ENCODE peak calls at places on chromosomes 16 and 17, in four cellular contexts. Y, F, T and Z are unnamed samples.

GRCh38 chr16:57611184-57611583 is 17.2 kb upstream of the ADGRG1 start:
- DNase-seq in Y (no peak), T (no peak), F (no peak), Z (no peak)

GRCh38 chr17:62892870-62893338 is 73.1 kb upstream of the TANC2 start:
- DNase-seq in F (peak), Y (no peak), T (no peak), Z (peak)

GRCh38 chr16:68778551-68779231 is 41.6 kb downstream of the CDH1 start:
- DNase-seq in Y (no peak), T (no peak), F (no peak), Z (no peak)

GRCh38 chr17:2796164-2797140 is at the start of gene RAP1GAP2:
- DNase-seq in F (no peak), T (no peak), Y (no peak), Z (no peak)

GRCh38 chr16:57761301-57761700 is 25.7 kb downstream of the KATNB1 start:
- DNase-seq in T (no peak), F (no peak), Y (no peak), Z (no peak)

GRCh38 chr16:82195917-82196494 is 26.0 kb upstream of the MPHOSPH6 start:
- DNase-seq in F (no peak), T (peak), Y (peak), Z (peak)

GRCh38 chr17:29061036-29061435 is 18.1 kb downstream of the PIPOX start:
- DNase-seq in Y (no peak), T (no peak), F (no peak), Z (no peak)

GRCh38 chr17:44970136-44970737 is 2.1 kb upstream of the C1QL1 start:
- DNase-seq in F (peak), T (no peak), Y (no peak), Z (no peak)

GRCh38 chr17:79664925-79665738 is 54.3 kb upstream of the RBFOX3 start:
- DNase-seq in F (no peak), Y (no peak), T (no peak), Z (no peak)

GRCh38 chr17:77681820-77682219 is 276.7 kb upstream of the TNRC6C start:
- DNase-seq in Y (no peak), T (no peak), F (no peak), Z (no peak)

GRCh38 chr16:3661311-3661710 is 6.8 kb downstream of the DNASE1 start:
- DNase-seq in T (no peak), F (no peak), Y (no peak), Z (no peak)

GRCh38 chr16:8600144-8600856 is 10.0 kb upstream of the TMEM114 start:
- DNase-seq in T (no peak), Y (no peak), F (no peak), Z (no peak)

GRCh38 chr17:2551493-2551892 is 39.8 kb upstream of the METTL16 start:
- DNase-seq in F (no peak), T (no peak), Y (no peak), Z (no peak)

GRCh38 chr17:7229504-7229903 is 4.8 kb downstream of the DVL2 start:
- DNase-seq in F (no peak), Y (no peak), T (no peak), Z (no peak)

GRCh38 chr17:34667656-34668055 is 88.3 kb downstream of the TMEM132E start:
- DNase-seq in Y (no peak), F (no peak), T (no peak), Z (no peak)

GRCh38 chr17:2705263-2705662 is 6.3 kb downstream of the CLUH start:
- DNase-seq in F (no peak), Y (no peak), T (peak), Z (no peak)

GRCh38 chr17:33023790-33024189 is 32.1 kb downstream of the SPACA3 start:
- DNase-seq in F (no peak), T (no peak), Y (no peak), Z (no peak)

GRCh38 chr17:19369107-19369778 is 6.7 kb upstream of the B9D1 start:
- DNase-seq in F (no peak), T (no peak), Y (no peak), Z (no peak)

GRCh38 chr16:56944954-56945839 is 13.3 kb downstream of the HERPUD1 start:
- DNase-seq in T (no peak), F (no peak), Y (no peak), Z (no peak)

GRCh38 chr16:86953631-86954465 is 363.3 kb downstream of the C16orf95 start:
- DNase-seq in T (no peak), Y (no peak), F (no peak), Z (no peak)

GRCh38 chr16:70612931-70613330 is 33.4 kb upstream of the IL34 start:
- DNase-seq in F (no peak), Y (no peak), T (no peak), Z (no peak)

GRCh38 chr16:31386157-31386984 is 6.8 kb upstream of the ITGAD start:
- DNase-seq in F (peak), T (peak), Y (no peak), Z (no peak)

GRCh38 chr16:88303890-88304819 is 78.6 kb upstream of the ZNF469 start:
- DNase-seq in F (peak), T (peak), Y (no peak), Z (no peak)

GRCh38 chr16:79182618-79183017 is 417.9 kb downstream of the MAF start:
- DNase-seq in Y (no peak), F (no peak), T (no peak), Z (no peak)

GRCh38 chr16:89949121-89949742 is 677 bp downstream of the DEF8 start:
- DNase-seq in F (peak), Y (no peak), T (no peak), Z (no peak)

GRCh38 chr16:62036101-62036806 is at the start of gene CDH8:
- DNase-seq in T (no peak), Y (no peak), F (peak), Z (no peak)

GRCh38 chr17:49576121-49576905 is 642 bp downstream of the NXPH3 start:
- DNase-seq in T (no peak), F (peak), Y (no peak), Z (no peak)

GRCh38 chr17:80315517-80316182 is 55.0 kb downstream of the RNF213 start:
- DNase-seq in Y (no peak), T (no peak), F (no peak), Z (no peak)